ENCODE peak calls at places on chromosomes 4 and X, in nine cellular contexts. N is colonic mucosa, B is upper lobe of right lung, R is pancreas, I is psoas muscle, D is Panc1, L is PC-9, M is GM23338, S is right lobe of liver. Y is an unnamed sample.

GRCh38 chrX:149230689-149231088 is 274.4 kb downstream of the IDS start:
- DNase-seq in B (no peak), L (no peak), D (no peak), M (no peak), I (no peak), R (no peak), S (no peak), N (no peak), Y (no peak)

GRCh38 chrX:19617550-19617949 is 102.2 kb upstream of the MAP3K15 start:
- DNase-seq in N (no peak), I (no peak), D (no peak), R (no peak), S (no peak), B (no peak), L (no peak), M (no peak), Y (no peak)

GRCh38 chr4:125112536-125112935 is 202.2 kb upstream of the FAT4 start:
- DNase-seq in R (no peak), M (no peak), L (no peak), S (no peak), B (no peak), N (no peak), I (no peak), D (no peak), Y (no peak)

GRCh38 chrX:40579880-40580536 is 762 bp upstream of the ATP6AP2 start:
- DNase-seq in S (no peak), L (no peak), I (no peak), D (no peak), B (no peak), M (peak; percentile 51), N (no peak), R (no peak), Y (no peak)

GRCh38 chr4:111847256-111848108 is 297.8 kb upstream of the FAM241A start:
- DNase-seq in S (no peak), I (no peak), M (peak; percentile 53), B (no peak), N (no peak), D (no peak), L (no peak), R (no peak), Y (no peak)

GRCh38 chr4:125719987-125720386 is 405.2 kb downstream of the FAT4 start:
- DNase-seq in D (peak; percentile 88), B (no peak), R (no peak), L (peak; percentile 73), N (no peak), I (no peak), S (no peak), M (no peak), Y (no peak)

GRCh38 chr4:40749717-40750460 is at the start of gene NSUN7:
- DNase-seq in B (peak; percentile 94), M (peak; percentile 97), L (peak; percentile 82), I (peak; percentile 57), D (no peak), S (peak; percentile 49), N (peak; percentile 83), R (peak; percentile 96), Y (peak; percentile 88)

GRCh38 chr4:111631157-111631999 is 513.9 kb upstream of the FAM241A start:
- DNase-seq in R (no peak), I (no peak), B (no peak), S (no peak), L (no peak), N (no peak), D (no peak), M (peak; percentile 51), Y (no peak)

GRCh38 chrX:19672211-19672814 is 157.0 kb upstream of the MAP3K15 start:
- DNase-seq in L (peak; percentile 51), M (no peak), N (no peak), D (no peak), S (no peak), I (no peak), B (no peak), R (no peak), Y (no peak)

GRCh38 chr4:38279650-38280322 is 319.6 kb downstream of the PTTG2 start:
- DNase-seq in D (no peak), N (peak; percentile 89), B (no peak), S (no peak), L (no peak), I (no peak), M (no peak), R (no peak), Y (no peak)

GRCh38 chr4:30912098-30912719 is 192.0 kb downstream of the PCDH7 start:
- DNase-seq in I (no peak), D (no peak), L (peak; percentile 48), M (no peak), N (no peak), B (no peak), R (no peak), S (no peak), Y (no peak)

GRCh38 chrX:6095469-6095868 is 133.2 kb downstream of the NLGN4X start:
- DNase-seq in S (no peak), D (no peak), I (no peak), M (peak; percentile 73), N (no peak), L (no peak), R (no peak), B (no peak), Y (no peak)
- TF ChIP-seq CTCF in S (peak; percentile 4), D (peak; percentile 13), I (no peak), M (peak; percentile 63), N (no peak), L (peak; percentile 54), R (no peak), B (no peak), Y (no peak)

DNA sequence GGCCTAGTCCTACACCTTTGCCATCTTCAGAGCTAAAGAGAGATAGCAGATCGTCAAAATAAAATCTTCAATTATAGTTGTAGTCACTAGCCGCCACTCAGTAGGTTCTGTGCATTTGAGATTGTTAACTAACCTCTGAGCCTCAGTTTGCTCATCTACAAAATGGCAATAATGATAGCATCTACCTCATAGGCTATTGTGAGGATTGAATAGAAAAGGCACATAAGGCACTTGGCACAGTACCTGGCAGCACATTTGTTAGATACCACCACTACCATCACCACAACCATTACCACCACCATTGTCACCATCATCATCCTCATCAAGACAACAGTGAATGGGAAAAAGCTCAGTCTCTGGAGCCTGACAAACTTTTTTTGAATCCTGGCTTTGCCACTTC is 134.6 kb downstream of the AMMECR1 start:
- DNase-seq in D (no peak), I (no peak), R (no peak), S (no peak), B (no peak), N (no peak), L (no peak), M (no peak), Y (no peak)
- H3K36me3 ChIP-seq in D (no peaks in the 10 kb centered on the region), I (no peaks in the 10 kb centered on the region), R (no peaks in the 10 kb centered on the region), S (no peaks in the 10 kb centered on the region), B (no peaks in the 10 kb centered on the region), N (no peaks in the 10 kb centered on the region), L (peaks cover 6% of the 10 kb centered on the region), M (no peaks in the 10 kb centered on the region), Y (no peaks in the 10 kb centered on the region)

GRCh38 chr4:183172881-183173280 is 73.8 kb downstream of the WWC2 start:
- DNase-seq in L (no peak), I (no peak), D (no peak), M (no peak), S (no peak), B (no peak), N (no peak), R (no peak), Y (no peak)

GRCh38 chr4:183175631-183176232 is 76.7 kb downstream of the WWC2 start:
- DNase-seq in S (no peak), I (no peak), L (peak; percentile 69), R (no peak), N (no peak), M (no peak), B (no peak), D (no peak), Y (no peak)

GRCh38 chr4:183171484-183172267 is 72.6 kb downstream of the WWC2 start:
- DNase-seq in L (no peak), D (no peak), M (no peak), I (no peak), R (no peak), S (no peak), B (no peak), N (no peak), Y (no peak)

GRCh38 chr4:183173580-183174526 is 74.8 kb downstream of the WWC2 start:
- DNase-seq in S (no peak), L (no peak), M (peak; percentile 68), I (no peak), B (no peak), R (no peak), N (no peak), D (no peak), Y (no peak)

GRCh38 chr4:183170894-183171293 is 71.8 kb downstream of the WWC2 start:
- DNase-seq in M (no peak), D (no peak), B (no peak), L (no peak), R (no peak), S (no peak), I (no peak), N (no peak), Y (no peak)
- H3K4me1 ChIP-seq in M (peaks cover 67% of the 10 kb centered on the region), D (peaks cover 49% of the 10 kb centered on the region), B (peaks cover 26% of the 10 kb centered on the region), L (peaks cover 11% of the 10 kb centered on the region), R (peaks cover 29% of the 10 kb centered on the region), S (no peaks in the 10 kb centered on the region), I (no peaks in the 10 kb centered on the region), N (no peaks in the 10 kb centered on the region), Y (peaks cover 7% of the 10 kb centered on the region)

GRCh38 chrX:123917069-123917468 is 44.4 kb upstream of the STAG2 start:
- DNase-seq in M (no peak), R (no peak), N (no peak), D (no peak), B (no peak), I (no peak), S (no peak), L (no peak), Y (no peak)

GRCh38 chrX:123924181-123924580 is 37.3 kb upstream of the STAG2 start:
- DNase-seq in N (no peak), I (no peak), B (no peak), S (no peak), D (no peak), R (no peak), M (peak; percentile 72), L (peak; percentile 37), Y (no peak)

GRCh38 chrX:123923211-123923610 is 38.3 kb upstream of the STAG2 start:
- DNase-seq in M (no peak), I (no peak), S (no peak), R (no peak), B (no peak), L (no peak), N (no peak), D (no peak), Y (no peak)

GRCh38 chrX:123920065-123920785 is 41.3 kb upstream of the STAG2 start:
- DNase-seq in S (no peak), N (no peak), R (no peak), L (peak; percentile 81), M (no peak), B (no peak), D (peak; percentile 8), I (no peak), Y (no peak)

DNA sequence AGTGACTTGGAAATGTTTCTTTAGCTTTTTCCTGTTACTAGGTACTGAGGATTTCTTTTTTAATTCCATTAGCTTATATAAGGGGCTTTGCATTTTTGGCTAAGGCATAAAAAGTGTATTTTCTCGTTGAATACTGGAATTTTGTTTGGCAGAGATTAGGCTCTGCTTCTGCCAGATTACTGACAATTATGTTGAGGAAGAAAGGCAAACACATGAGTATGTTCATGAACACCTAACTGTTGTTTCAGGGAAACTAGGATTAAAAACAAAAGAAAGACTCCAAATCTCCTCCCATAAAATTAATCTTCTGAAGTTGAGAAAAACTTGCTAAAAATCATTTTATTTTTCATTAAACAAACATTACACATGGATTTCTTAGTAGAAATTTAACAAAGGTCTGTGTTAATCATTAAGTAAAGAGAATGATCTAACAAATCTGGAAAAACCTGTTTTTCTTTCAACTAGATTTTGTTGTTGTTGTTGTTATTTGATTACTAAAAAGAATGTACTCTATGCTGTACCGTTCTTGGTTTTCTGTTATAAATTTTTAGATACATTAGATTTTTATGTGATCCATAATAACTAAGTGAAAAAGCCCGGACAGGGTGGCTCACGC is 43.3 kb upstream of the STAG2 start:
- DNase-seq in S (no peak), R (no peak), B (no peak), I (no peak), N (no peak), L (peak; percentile 72), M (no peak), D (no peak), Y (no peak)
- TF ChIP-seq CTCF in S (no peak), R (no peak), B (no peak), I (no peak), N (no peak), L (no peak), M (no peak), D (no peak), Y (no peak)

Y was measured in spleen.